ENCODE peak calls at places on chromosomes 5 and 9, in eight cellular contexts. Y, D, Q, N, O, K, G and F are unnamed samples.

GRCh38 chr9:6049798-6050197 is 34.4 kb upstream of the RANBP6 start:
- DNase-seq in Y (no peak), D (peak; percentile 83), Q (no peak), N (no peak), O (no peak), K (peak; percentile 48), G (no peak), F (no peak)

GRCh38 chr5:115542076-115542475 is 2.5 kb downstream of the FEM1C start:
- DNase-seq in Y (no peak), D (no peak), Q (no peak), N (no peak), O (no peak), K (no peak), G (no peak), F (no peak)

GRCh38 chr5:33010851-33011250 is 299.7 kb downstream of the NPR3 start:
- DNase-seq in Y (no peak), D (no peak), Q (peak; percentile 27), N (no peak), O (no peak), K (peak; percentile 29), G (no peak), F (no peak)

GRCh38 chr5:25544652-25545249 is 900.0 kb upstream of the CDH10 start:
- DNase-seq in Y (no peak), D (peak; percentile 62), Q (peak; percentile 36), N (no peak), O (no peak), K (peak; percentile 4), G (no peak), F (peak; percentile 23)

GRCh38 chr9:134322781-134323241 is 3.4 kb upstream of the RXRA start:
- DNase-seq in Y (no peak), D (no peak), Q (no peak), N (peak; percentile 34), O (no peak), K (no peak), G (peak; percentile 61), F (no peak)

GRCh38 chr9:135506327-135507103 is 6.0 kb downstream of the MRPS2 start:
- DNase-seq in Y (no peak), D (no peak), Q (no peak), N (no peak), O (no peak), K (no peak), G (peak; percentile 53), F (peak; percentile 39)

GRCh38 chr9:93207860-93208734 is 24.2 kb downstream of the WNK2 start:
- DNase-seq in Y (no peak), D (no peak), Q (no peak), N (no peak), O (no peak), K (no peak), G (no peak), F (no peak)

GRCh38 chr9:122551371-122551770 is 1.5 kb upstream of the OR1N2 start:
- DNase-seq in Y (no peak), D (no peak), Q (no peak), N (no peak), O (no peak), K (peak; percentile 60), G (no peak), F (no peak)

GRCh38 chr9:37284631-37285030 is 137.9 kb upstream of the GRHPR start:
- DNase-seq in Y (no peak), D (no peak), Q (peak; percentile 26), N (no peak), O (no peak), K (no peak), G (no peak), F (no peak)

GRCh38 chr5:97455996-97456395 is 272.9 kb upstream of the RIOK2 start:
- DNase-seq in Y (no peak), D (no peak), Q (no peak), N (no peak), O (no peak), K (no peak), G (no peak), F (no peak)

GRCh38 chr5:16531063-16531667 is 65.6 kb upstream of the ZNF622 start:
- DNase-seq in Y (no peak), D (no peak), Q (no peak), N (no peak), O (no peak), K (no peak), G (no peak), F (no peak)

GRCh38 chr9:3292311-3292710 is 233.5 kb downstream of the RFX3 start:
- DNase-seq in Y (peak; percentile 2), D (no peak), Q (peak; percentile 5), N (no peak), O (no peak), K (no peak), G (no peak), F (no peak)

GRCh38 chr9:3288686-3289085 is 237.1 kb downstream of the RFX3 start:
- DNase-seq in Y (no peak), D (no peak), Q (no peak), N (no peak), O (no peak), K (no peak), G (no peak), F (no peak)

GRCh38 chr9:3285365-3286161 is 240.2 kb downstream of the RFX3 start:
- DNase-seq in Y (peak; percentile 71), D (no peak), Q (peak; percentile 46), N (no peak), O (no peak), K (peak; percentile 3), G (no peak), F (no peak)

DNA sequence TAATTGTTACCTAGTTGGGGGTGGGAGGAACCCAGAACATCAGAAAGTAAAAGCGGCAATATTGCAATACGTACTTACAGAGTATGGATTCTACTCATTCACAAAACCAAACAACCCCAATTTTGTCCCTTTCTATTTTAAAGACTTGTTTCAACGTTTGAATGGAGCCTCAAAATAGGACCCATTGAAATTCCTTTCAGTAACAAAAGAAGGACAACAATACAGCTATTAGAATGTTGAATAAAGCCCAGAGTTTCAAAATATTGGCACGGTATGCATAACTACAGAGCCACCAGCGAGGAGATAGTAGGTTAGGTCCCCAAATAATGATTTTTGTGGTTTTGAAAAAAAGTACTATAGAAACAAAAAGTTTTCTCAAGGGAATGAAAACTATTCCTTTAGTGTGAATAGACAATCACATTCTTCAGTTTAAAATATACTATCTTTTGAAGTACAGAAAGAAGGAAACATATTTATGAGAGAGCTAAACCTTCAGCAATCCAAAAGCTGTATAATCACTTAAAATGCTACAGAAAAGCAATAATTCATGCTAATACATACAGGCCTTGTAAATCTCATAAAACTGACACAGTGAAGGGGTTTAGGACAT is 235.5 kb downstream of the RFX3 start:
- DNase-seq in Y (no peak), D (no peak), Q (no peak), N (no peak), O (no peak), K (no peak), G (no peak), F (no peak)
- TF ChIP-seq CTCF in Y (no peak), D (no peak), Q (no peak), N (no peak), O (no peak), K (no peak), G (no peak), F (no peak)

GRCh38 chr5:168270446-168270845 is 21.0 kb upstream of the WWC1 start:
- DNase-seq in Y (peak; percentile 57), D (no peak), Q (no peak), N (no peak), O (no peak), K (no peak), G (no peak), F (no peak)

GRCh38 chr5:168269950-168270349 is 21.5 kb upstream of the WWC1 start:
- DNase-seq in Y (no peak), D (peak; percentile 86), Q (no peak), N (no peak), O (no peak), K (no peak), G (no peak), F (no peak)

GRCh38 chr5:168266016-168266415 is 25.4 kb upstream of the WWC1 start:
- DNase-seq in Y (no peak), D (no peak), Q (no peak), N (no peak), O (no peak), K (no peak), G (no peak), F (no peak)

GRCh38 chr5:168273056-168273980 is 18.1 kb upstream of the WWC1 start:
- DNase-seq in Y (no peak), D (no peak), Q (no peak), N (no peak), O (no peak), K (no peak), G (no peak), F (no peak)

DNA sequence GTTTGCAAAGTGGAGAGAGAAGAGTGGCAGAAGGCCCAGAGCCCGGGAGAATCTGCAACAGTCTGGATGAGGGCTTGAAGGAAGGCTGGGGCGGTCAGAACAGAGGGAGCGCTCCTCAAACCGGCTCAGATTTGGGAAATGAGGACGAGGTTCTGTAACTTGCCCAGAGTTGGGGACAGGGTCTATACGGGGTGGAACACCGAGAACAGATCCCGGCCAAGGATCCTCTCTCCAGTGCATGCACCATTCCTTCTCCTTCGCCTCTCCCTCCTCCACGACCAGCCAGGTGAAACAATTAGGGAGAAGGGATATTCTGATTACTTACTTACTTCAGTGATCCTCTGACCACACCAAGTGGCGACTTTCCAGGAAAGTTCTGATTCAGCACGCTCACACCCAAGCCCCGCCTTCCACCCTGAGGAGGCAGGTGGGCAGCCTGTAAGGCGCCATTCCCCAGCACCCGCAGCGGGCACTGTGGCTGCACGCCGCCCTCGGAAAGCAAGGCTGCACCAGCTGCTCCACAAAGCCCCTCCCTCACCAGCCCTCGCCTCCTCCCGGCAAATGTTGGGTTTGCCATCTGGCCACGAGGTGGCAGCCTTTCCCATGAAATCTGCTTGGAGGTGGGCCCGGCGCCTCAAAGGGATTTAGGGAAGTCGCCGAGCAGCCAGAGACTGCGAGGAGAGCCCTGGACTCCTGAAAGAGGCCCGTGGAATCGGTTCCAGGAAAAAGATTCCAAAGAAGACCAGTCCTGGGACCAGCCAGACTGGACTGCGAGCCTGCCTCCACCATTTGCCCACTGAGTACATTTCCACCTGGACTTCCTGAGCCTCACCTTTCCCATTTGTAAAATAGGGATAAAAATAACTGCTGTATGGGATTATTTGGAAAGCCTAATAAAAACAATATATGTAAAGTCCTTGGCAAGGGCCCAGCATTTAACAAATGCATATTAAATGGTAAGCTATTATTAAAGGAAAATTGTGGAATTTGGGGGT is 22.2 kb upstream of the WWC1 start:
- DNase-seq in Y (peak; percentile 72), D (peak; percentile 78), Q (peak; percentile 88), N (peak; percentile 89), O (no peak), K (peak; percentile 88), G (peak; percentile 86), F (peak; percentile 88)
- H3K4me3 ChIP-seq in Y (peak overlapping the region; percentile 48), D (peak overlapping the region; percentile 55), Q (peak overlapping the region; percentile 35), N (peak overlapping the region; percentile 23), O (peak overlapping the region; percentile 12), K (peak overlapping the region; percentile 10), G (peak overlapping the region; percentile 20), F (peak overlapping the region; percentile 43)

GRCh38 chr5:131877873-131878272 is 67.6 kb downstream of the MEIKIN start:
- DNase-seq in Y (no peak), D (no peak), Q (no peak), N (no peak), O (no peak), K (no peak), G (no peak), F (no peak)
- TF ChIP-seq CTCF in Y (no peak), D (no peak), Q (no peak), N (no peak), O (no peak), K (no peak), G (no peak), F (no peak)

DNA sequence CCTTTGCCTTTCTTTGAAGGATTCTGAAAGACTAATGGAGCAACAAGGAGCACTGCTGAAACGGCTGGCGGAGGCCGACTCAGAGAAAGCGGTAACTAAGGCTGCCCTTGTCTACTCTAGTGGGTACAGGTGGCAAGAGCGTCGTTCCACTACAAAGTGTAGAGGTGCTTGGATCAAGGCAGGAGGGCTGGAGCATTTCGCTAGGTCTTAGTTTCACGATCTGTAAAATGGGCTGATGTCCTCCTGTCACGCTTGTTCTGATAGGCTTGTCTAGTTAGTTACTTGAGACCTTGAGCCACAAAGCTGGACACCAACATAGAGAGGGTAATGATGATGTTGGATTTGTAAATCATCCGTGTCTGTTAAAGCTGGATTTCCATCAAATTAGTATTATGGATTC is 23.0 kb upstream of the GLE1 start:
- DNase-seq in Y (no peak), D (no peak), Q (no peak), N (no peak), O (no peak), K (no peak), G (no peak), F (no peak)
- H3K4me3 ChIP-seq in Y (no peak overlapping the region), D (no peak overlapping the region), Q (no peak overlapping the region), N (no peak overlapping the region), O (no peak overlapping the region), K (no peak overlapping the region), G (no peak overlapping the region), F (no peak overlapping the region)